ENCODE peak calls at places on chromosome 17, in five cellular contexts. M, I, N, D and W are unnamed samples.

GRCh38 chr17:29710891-29711418 is 88.2 kb upstream of the CORO6 start:
- DNase-seq in M (peak; percentile 84), I (no peak), N (no peak), D (no peak), W (no peak)

GRCh38 chr17:58265902-58266875 is 14.5 kb downstream of the MPO start:
- DNase-seq in N (peak; percentile 5), M (no peak), I (no peak), D (no peak), W (no peak)

GRCh38 chr17:41264599-41264998 is 579 bp upstream of the KRTAP9-6 start:
- DNase-seq in D (no peak), N (no peak), I (no peak), M (no peak), W (no peak)

GRCh38 chr17:57211010-57211411 is 45.3 kb upstream of the MSI2 start:
- DNase-seq in N (no peak), I (no peak), M (peak; percentile 32), D (no peak), W (no peak)

GRCh38 chr17:72677714-72678390 is 414.6 kb downstream of the SLC39A11 start:
- DNase-seq in I (peak; percentile 92), M (peak; percentile 51), D (no peak), N (no peak), W (no peak)

GRCh38 chr17:59347975-59348391 is 16.5 kb downstream of the YPEL2 start:
- DNase-seq in N (no peak), D (no peak), M (no peak), I (peak; percentile 73), W (no peak)

GRCh38 chr17:22221344-22221743 is 529.0 kb downstream of the KCNJ18 start:
- DNase-seq in D (no peak), N (no peak), I (no peak), M (no peak), W (no peak)

GRCh38 chr17:48997827-48998556 is 807 bp downstream of the IGF2BP1 start:
- DNase-seq in I (no peak), M (no peak), N (peak; percentile 13), D (no peak), W (no peak)

GRCh38 chr17:45302649-45303173 is 14.1 kb downstream of the MAP3K14 start:
- DNase-seq in M (peak; percentile 76), N (no peak), I (peak; percentile 73), D (peak; percentile 37), W (peak; percentile 48)

GRCh38 chr17:66805567-66805966 is 29.4 kb upstream of the CACNG5 start:
- DNase-seq in I (no peak), D (no peak), M (no peak), N (no peak), W (no peak)

GRCh38 chr17:3739422-3740124 is 15.9 kb downstream of the HASPIN start:
- DNase-seq in N (no peak), I (no peak), D (no peak), M (no peak), W (no peak)

GRCh38 chr17:48871551-48872351 is 20.8 kb upstream of the ATP5MC1 start:
- DNase-seq in D (no peak), I (no peak), M (no peak), N (no peak), W (no peak)

GRCh38 chr17:56917559-56918296 is 3.9 kb upstream of the TRIM25 start:
- DNase-seq in I (no peak), M (peak; percentile 79), N (no peak), D (no peak), W (no peak)

GRCh38 chr17:67671492-67671891 is 46.2 kb upstream of the NOL11 start:
- DNase-seq in N (no peak), M (no peak), D (no peak), I (no peak), W (no peak)